ENCODE peak calls at places on chromosome 22, in five cellular contexts. R, H, Q, O and D are unnamed samples.

GRCh38 chr22:46212195-46212594 is 37.9 kb downstream of the CDPF1 start:
- DNase-seq in H (no peak), R (no peak), Q (no peak), O (no peak), D (no peak)

GRCh38 chr22:46352276-46352675 is 16.8 kb downstream of the TRMU start:
- DNase-seq in O (no peak), H (peak; percentile 22), Q (no peak), R (no peak), D (no peak)

GRCh38 chr22:18031670-18032454 is 7.5 kb upstream of the MICAL3 start:
- DNase-seq in Q (no peak), O (no peak), H (peak; percentile 68), R (peak; percentile 80), D (peak; percentile 92)

GRCh38 chr22:20751185-20751851 is 22.6 kb upstream of the SERPIND1 start:
- DNase-seq in Q (no peak), H (no peak), O (no peak), R (no peak), D (peak; percentile 13)

GRCh38 chr22:41762980-41763779 is 37.3 kb upstream of the CCDC134 start:
- DNase-seq in H (no peak), O (peak; percentile 44), Q (no peak), R (peak; percentile 48), D (peak; percentile 45)

GRCh38 chr22:20530368-20531153 is 23.2 kb downstream of the MED15 start:
- DNase-seq in R (peak; percentile 66), Q (no peak), H (no peak), O (peak; percentile 56), D (peak; percentile 67)

GRCh38 chr22:19691721-19692341 is 22.5 kb upstream of the SEPTIN5 start:
- DNase-seq in O (no peak), Q (no peak), H (no peak), R (peak; percentile 73), D (peak; percentile 72)

GRCh38 chr22:49566693-49567092 is 261.0 kb downstream of the BRD1 start:
- DNase-seq in O (no peak), Q (no peak), H (no peak), R (no peak), D (no peak)

GRCh38 chr22:41206719-41207118 is 1.6 kb downstream of the L3MBTL2 start:
- DNase-seq in H (no peak), Q (no peak), O (no peak), R (no peak), D (no peak)

GRCh38 chr22:22037740-22038139 is 55.2 kb upstream of the TOP3B start:
- DNase-seq in O (no peak), R (no peak), Q (no peak), H (no peak), D (peak; percentile 82)

GRCh38 chr22:35570686-35571194 is 30.1 kb downstream of the RASD2 start:
- DNase-seq in H (peak; percentile 30), R (no peak), Q (no peak), O (no peak), D (no peak)

GRCh38 chr22:25668437-25668836 is 73.6 kb upstream of the MYO18B start:
- DNase-seq in R (peak; percentile 11), H (no peak), O (no peak), Q (no peak), D (peak; percentile 62)

GRCh38 chr22:41286639-41287091 is 678 bp upstream of the RANGAP1 start:
- DNase-seq in H (no peak), Q (no peak), O (no peak), R (peak; percentile 22), D (no peak)

GRCh38 chr22:28296452-28296851 is 377.4 kb upstream of the PITPNB start:
- DNase-seq in R (no peak), O (no peak), Q (no peak), H (no peak), D (no peak)
- TF ChIP-seq CTCF in R (no peak), O (no peak), Q (no peak), H (no peak), D (no peak)

GRCh38 chr22:30695351-30695762 is 683 bp downstream of the OSBP2 start:
- DNase-seq in R (no peak), Q (no peak), H (no peak), O (no peak), D (no peak)
- H3K4me3 ChIP-seq in R (peak overlapping the region; percentile 74), Q (peak overlapping the region; percentile 72), H (peak overlapping the region; percentile 36), O (peak overlapping the region; percentile 90), D (peak overlapping the region; percentile 56)

GRCh38 chr22:23253475-23254055 is 73.3 kb downstream of the BCR start:
- DNase-seq in R (no peak), O (no peak), Q (no peak), H (no peak), D (no peak)
- TF ChIP-seq CTCF in R (no peak), O (no peak), Q (no peak), H (no peak), D (no peak)

GRCh38 chr22:39450258-39450955 is 6.4 kb upstream of the MGAT3 start:
- DNase-seq in R (no peak), Q (no peak), O (no peak), H (no peak), D (no peak)

GRCh38 chr22:39446239-39446721 is 10.5 kb upstream of the MGAT3 start:
- DNase-seq in H (no peak), R (no peak), Q (peak; percentile 68), O (peak; percentile 51), D (no peak)

GRCh38 chr22:39444937-39445465 is 11.8 kb upstream of the MGAT3 start:
- DNase-seq in O (no peak), Q (no peak), H (no peak), R (no peak), D (no peak)

GRCh38 chr22:39449708-39450107 is 7.1 kb upstream of the MGAT3 start:
- DNase-seq in R (no peak), O (no peak), Q (no peak), H (no peak), D (no peak)

GRCh38 chr22:39448205-39449054 is 8.4 kb upstream of the MGAT3 start:
- DNase-seq in H (no peak), R (no peak), Q (peak; percentile 59), O (no peak), D (no peak)
- H3K4me3 ChIP-seq in H (no peak overlapping the region), R (no peak overlapping the region), Q (no peak overlapping the region), O (no peak overlapping the region), D (no peak overlapping the region)

DNA sequence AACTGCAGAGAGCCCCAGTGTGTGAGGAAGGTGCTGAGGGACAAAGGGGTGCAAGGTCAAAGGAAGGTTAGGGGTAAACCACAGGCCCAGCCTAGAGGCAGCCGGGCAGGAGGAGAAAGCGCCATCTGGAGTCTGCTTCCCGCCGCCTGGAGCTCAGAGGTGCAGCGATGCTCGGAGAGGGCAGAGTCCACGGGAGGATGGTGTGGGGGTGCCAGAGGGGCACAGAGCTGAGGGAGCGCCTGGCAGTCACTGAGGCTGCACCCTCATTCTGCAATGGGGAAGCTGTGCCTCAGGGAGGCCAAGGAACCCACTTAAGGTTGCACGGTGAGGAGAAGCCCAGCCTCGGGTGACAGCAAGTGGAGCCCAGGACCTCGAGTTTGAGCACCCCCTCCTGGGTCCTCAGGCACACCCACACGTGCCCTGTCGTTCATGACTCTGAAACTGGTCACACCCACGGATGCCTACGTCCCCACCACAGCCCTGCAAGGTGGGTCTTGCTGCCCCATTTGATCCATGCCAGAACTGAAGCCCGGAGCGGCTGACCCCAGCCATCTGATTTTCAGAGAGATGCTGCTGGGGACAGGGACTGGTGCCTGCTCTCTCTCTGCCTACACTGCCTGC is 1.6 kb downstream of the IL2RB start:
- DNase-seq in O (no peak), R (no peak), Q (no peak), H (peak; percentile 1), D (no peak)
- TF ChIP-seq CTCF in O (no peak), R (no peak), Q (no peak), H (no peak), D (no peak)